ENCODE peak calls at places on chromosomes 16 and 17, in six cellular contexts. R, K, H, E, P and O are unnamed samples.

GRCh38 chr16:31377210-31377903 is 15.8 kb upstream of the ITGAD start:
- DNase-seq in R (no peak), K (no peak), H (no peak), E (no peak), P (no peak), O (no peak)

GRCh38 chr16:64910351-64910750 is 211.5 kb downstream of the CDH11 start:
- DNase-seq in R (peak), K (no peak), H (no peak), E (peak), P (no peak), O (no peak)

GRCh38 chr17:337866-338265 is 14.7 kb downstream of the RPH3AL start:
- DNase-seq in R (no peak), K (no peak), H (no peak), E (no peak), P (no peak), O (no peak)

GRCh38 chr17:40065041-40065770 is 2.4 kb downstream of the THRA start:
- DNase-seq in R (peak), K (no peak), H (no peak), E (no peak), P (no peak), O (peak)

GRCh38 chr16:2912330-2913199 is 834 bp downstream of the FLYWCH1 start:
- DNase-seq in R (peak), K (no peak), H (peak), E (peak), P (no peak), O (peak)

GRCh38 chr17:37744961-37745800 is at the start of gene HNF1B:
- DNase-seq in R (no peak), K (peak), H (no peak), E (peak), P (no peak), O (peak)

GRCh38 chr17:79330696-79331095 is 256.1 kb downstream of the ENGASE start:
- DNase-seq in R (no peak), K (no peak), H (no peak), E (no peak), P (no peak), O (no peak)

GRCh38 chr17:50944054-50944901 is 78.1 kb upstream of the TOB1 start:
- DNase-seq in R (peak), K (peak), H (peak), E (peak), P (no peak), O (peak)

GRCh38 chr16:57028086-57028485 is 38.7 kb downstream of the NLRC5 start:
- DNase-seq in R (no peak), K (no peak), H (no peak), E (no peak), P (no peak), O (peak)

GRCh38 chr16:53305743-53306142 is 128.5 kb upstream of the RBL2 start:
- DNase-seq in R (no peak), K (no peak), H (no peak), E (no peak), P (no peak), O (no peak)

GRCh38 chr16:89026121-89026612 is 49.2 kb upstream of the CBFA2T3 start:
- DNase-seq in R (no peak), K (no peak), H (no peak), E (no peak), P (no peak), O (no peak)

GRCh38 chr16:3904875-3905274 is 24.4 kb upstream of the CREBBP start:
- DNase-seq in R (no peak), K (no peak), H (no peak), E (no peak), P (no peak), O (peak)

GRCh38 chr16:3472878-3473595 is 22.3 kb downstream of the C16orf90 start:
- DNase-seq in R (peak), K (no peak), H (no peak), E (no peak), P (peak), O (no peak)

GRCh38 chr17:17391575-17392370 is 85.0 kb upstream of the MED9 start:
- DNase-seq in R (no peak), K (no peak), H (no peak), E (no peak), P (no peak), O (no peak)

GRCh38 chr16:17776888-17777287 is 306.1 kb upstream of the XYLT1 start:
- DNase-seq in R (no peak), K (no peak), H (no peak), E (no peak), P (no peak), O (no peak)

GRCh38 chr16:35711958-35712357 is 2252.5 kb downstream of the TP53TG3F start:
- DNase-seq in R (no peak), K (no peak), H (no peak), E (no peak), P (no peak), O (no peak)

GRCh38 chr17:67696853-67697505 is 20.8 kb upstream of the NOL11 start:
- DNase-seq in R (no peak), K (no peak), H (no peak), E (no peak), P (no peak), O (no peak)

GRCh38 chr17:1399366-1399678 is 700 bp downstream of the YWHAE start:
- DNase-seq in R (no peak), K (no peak), H (no peak), E (no peak), P (no peak), O (no peak)

GRCh38 chr17:16943541-16944333 is 28.2 kb downstream of the TNFRSF13B start:
- DNase-seq in R (no peak), K (no peak), H (no peak), E (no peak), P (no peak), O (no peak)

GRCh38 chr16:68770671-68771070 is 33.6 kb downstream of the CDH1 start:
- DNase-seq in R (no peak), K (no peak), H (no peak), E (no peak), P (no peak), O (no peak)

GRCh38 chr16:56513972-56514371 is 5.9 kb downstream of the BBS2 start:
- DNase-seq in R (peak), K (peak), H (peak), E (peak), P (peak), O (peak)

GRCh38 chr16:57263585-57264351 is 18.7 kb downstream of the ARL2BP start:
- DNase-seq in R (no peak), K (no peak), H (no peak), E (no peak), P (no peak), O (no peak)

GRCh38 chr17:81295678-81296381 is 723 bp upstream of the SLC38A10 start:
- DNase-seq in R (peak), K (peak), H (no peak), E (peak), P (no peak), O (peak)

GRCh38 chr17:75077490-75078096 is 10.2 kb upstream of the SLC16A5 start:
- DNase-seq in R (peak), K (peak), H (no peak), E (peak), P (no peak), O (peak)

GRCh38 chr16:67801889-67802288 is 4.5 kb downstream of the RANBP10 start:
- DNase-seq in R (no peak), K (no peak), H (no peak), E (no peak), P (no peak), O (no peak)

GRCh38 chr17:57404073-57404472 is 147.8 kb downstream of the MSI2 start:
- DNase-seq in R (no peak), K (peak), H (no peak), E (peak), P (no peak), O (no peak)

GRCh38 chr17:52106638-52107261 is 51.8 kb downstream of the CA10 start:
- DNase-seq in R (peak), K (peak), H (peak), E (peak), P (no peak), O (peak)

GRCh38 chr17:36474571-36474970 is 11.9 kb upstream of the ZNHIT3 start:
- DNase-seq in R (no peak), K (no peak), H (no peak), E (no peak), P (no peak), O (no peak)

GRCh38 chr17:42378597-42379594 is 9.3 kb downstream of the STAT3 start:
- DNase-seq in R (peak), K (no peak), H (no peak), E (no peak), P (no peak), O (no peak)

GRCh38 chr17:50093807-50094206 is 1.3 kb upstream of the PDK2 start:
- DNase-seq in R (no peak), K (no peak), H (no peak), E (no peak), P (no peak), O (no peak)

GRCh38 chr16:7405166-7405565 is 72.5 kb downstream of the RBFOX1 start:
- DNase-seq in R (peak), K (no peak), H (peak), E (no peak), P (no peak), O (no peak)

GRCh38 chr16:74521691-74522090 is 85.2 kb downstream of the GLG1 start:
- DNase-seq in R (peak), K (no peak), H (no peak), E (no peak), P (peak), O (no peak)

GRCh38 chr16:84446086-84446485 is 58.4 kb downstream of the MEAK7 start:
- DNase-seq in R (no peak), K (no peak), H (no peak), E (no peak), P (no peak), O (no peak)

GRCh38 chr17:17044846-17045561 is 2.7 kb downstream of the MPRIP start:
- DNase-seq in R (peak), K (no peak), H (peak), E (peak), P (no peak), O (no peak)

DNA sequence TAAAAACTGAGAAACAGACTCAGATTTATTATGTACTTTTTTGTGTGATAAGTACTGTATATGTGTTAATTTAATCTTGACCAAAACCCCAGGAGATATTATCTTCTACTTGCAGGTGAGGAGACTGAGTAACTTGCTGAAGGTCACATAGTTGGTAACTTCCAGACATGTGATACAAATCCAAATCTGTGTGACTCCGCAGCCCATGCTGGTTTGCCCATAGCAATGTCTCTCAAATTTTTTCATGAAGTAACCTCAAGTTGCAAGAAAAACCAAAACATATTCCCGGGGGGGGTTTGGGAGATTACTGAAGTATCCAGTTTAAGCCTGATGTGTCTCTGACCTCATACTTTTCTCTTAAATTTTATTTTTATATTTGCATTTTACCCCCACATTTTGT is 3.3 kb downstream of the TEX14 start:
- DNase-seq in R (no peak), K (no peak), H (no peak), E (no peak), P (no peak), O (no peak)
- TF ChIP-seq CTCF in R (no peak), K (no peak), H (no peak), E (no peak), P (no peak), O (no peak)

GRCh38 chr17:5741810-5742209 is 157.5 kb upstream of the NLRP1 start:
- DNase-seq in R (no peak), K (no peak), H (no peak), E (no peak), P (no peak), O (no peak)

GRCh38 chr17:5745091-5745820 is 160.9 kb upstream of the NLRP1 start:
- DNase-seq in R (no peak), K (no peak), H (no peak), E (no peak), P (no peak), O (no peak)

GRCh38 chr17:5747964-5748363 is 163.7 kb upstream of the NLRP1 start:
- DNase-seq in R (no peak), K (no peak), H (no peak), E (no peak), P (no peak), O (no peak)

DNA sequence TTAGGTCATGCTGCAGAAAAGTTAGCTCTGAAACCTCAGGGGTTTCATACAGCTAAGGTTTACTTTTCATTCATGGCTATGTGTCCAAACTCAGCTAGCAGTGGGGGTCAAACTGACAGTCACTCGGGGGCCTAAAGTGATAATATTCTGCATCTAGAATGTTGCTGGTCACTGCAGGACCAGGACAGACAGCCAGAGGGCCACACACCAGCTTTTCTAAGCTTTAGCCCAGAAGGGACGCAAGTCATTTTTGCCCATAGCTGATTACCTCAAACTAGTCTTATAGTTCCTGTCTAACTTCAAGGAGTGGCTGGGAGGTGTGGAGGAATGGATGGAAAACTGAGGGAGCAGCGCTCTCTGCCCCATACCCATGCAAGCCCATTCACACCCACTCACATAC is 163.0 kb upstream of the NLRP1 start:
- DNase-seq in R (no peak), K (no peak), H (no peak), E (no peak), P (no peak), O (no peak)
- TF ChIP-seq CTCF in R (peak), K (no peak), H (no peak), E (no peak), P (peak), O (no peak)

GRCh38 chr17:35372846-35373531 is 432 bp downstream of the SLFN11 start:
- DNase-seq in R (no peak), K (peak), H (no peak), E (peak), P (no peak), O (peak)
- TF ChIP-seq CTCF in R (peak), K (no peak), H (no peak), E (no peak), P (no peak), O (no peak)

GRCh38 chr17:49050611-49051010 is 53.4 kb downstream of the IGF2BP1 start:
- DNase-seq in R (no peak), K (no peak), H (no peak), E (no peak), P (no peak), O (no peak)
- TF ChIP-seq CTCF in R (no peak), K (no peak), H (no peak), E (no peak), P (no peak), O (no peak)

DNA sequence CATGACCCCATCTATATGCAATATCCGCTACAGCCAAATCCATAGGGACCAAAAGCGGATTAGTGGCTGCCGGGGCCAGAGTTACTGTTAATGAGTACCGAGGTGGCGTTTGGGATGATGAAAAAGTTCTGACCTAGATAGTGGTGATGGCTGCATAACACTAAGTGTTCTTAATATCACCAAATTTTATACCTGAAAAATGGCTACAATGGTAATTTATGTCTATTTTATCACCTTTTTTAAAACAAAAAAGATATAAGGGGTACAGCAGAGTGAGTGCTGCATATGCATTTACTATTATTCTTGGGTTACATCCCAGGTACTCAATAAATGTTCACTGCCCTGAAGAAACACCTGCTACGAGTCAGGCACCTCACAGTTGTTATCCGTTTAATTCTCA is 828 bp upstream of the HBQ1 start:
- DNase-seq in R (no peak), K (no peak), H (no peak), E (no peak), P (no peak), O (no peak)
- TF ChIP-seq CTCF in R (no peak), K (no peak), H (no peak), E (no peak), P (no peak), O (no peak)